ENCODE peak calls at places on chromosomes 11 and 22, in four cellular contexts. S is IMR-90, I is esophagus muscularis mucosa, N is heart left ventricle. M is an unnamed sample.

GRCh38 chr11:2870955-2871720 is 14.4 kb downstream of the CDKN1C start:
- DNase-seq in S (no peak), I (no peak), N (no peak), M (no peak)

GRCh38 chr11:129317564-129317963 is 58.1 kb upstream of the BARX2 start:
- DNase-seq in S (no peak), I (no peak), N (no peak), M (no peak)

GRCh38 chr11:73157141-73158010 is 15.3 kb upstream of the FCHSD2 start:
- DNase-seq in S (peak; percentile 81), I (no peak), N (peak; percentile 89), M (peak; percentile 51)

GRCh38 chr11:44319552-44320288 is 9.8 kb upstream of the ALX4 start:
- DNase-seq in S (no peak), I (no peak), N (no peak), M (no peak)

GRCh38 chr11:70734911-70735310 is 336.6 kb downstream of the CTTN start:
- DNase-seq in S (no peak), I (no peak), N (no peak), M (no peak)

GRCh38 chr11:6443269-6444003 is 2.6 kb upstream of the HPX start:
- DNase-seq in S (peak; percentile 50), I (no peak), N (peak; percentile 42), M (peak; percentile 46)

GRCh38 chr22:25837288-25837900 is 95.4 kb downstream of the MYO18B start:
- DNase-seq in S (no peak), I (no peak), N (no peak), M (no peak)

GRCh38 chr11:132648841-132649240 is 883.5 kb downstream of the OPCML start:
- DNase-seq in S (peak; percentile 2), I (peak; percentile 24), N (no peak), M (no peak)

GRCh38 chr11:2190670-2191471 is 19.3 kb upstream of the TH start:
- DNase-seq in S (no peak), I (no peak), N (no peak), M (peak; percentile 51)

GRCh38 chr11:60902625-60903024 is 3.8 kb downstream of the PRPF19 start:
- DNase-seq in S (no peak), I (no peak), N (no peak), M (no peak)

GRCh38 chr11:22670803-22671202 is 4.4 kb downstream of the GAS2 start:
- DNase-seq in S (peak; percentile 3), I (no peak), N (no peak), M (no peak)

GRCh38 chr11:66728760-66729385 is at the start of gene SPTBN2:
- DNase-seq in S (no peak), I (no peak), N (no peak), M (peak; percentile 67)

GRCh38 chr22:47759909-47760308 is 997.5 kb downstream of the TBC1D22A start:
- DNase-seq in S (no peak), I (peak; percentile 89), N (no peak), M (no peak)

GRCh38 chr11:76592961-76593360 is 77.6 kb downstream of the LRRC32 start:
- DNase-seq in S (no peak), I (peak; percentile 78), N (no peak), M (no peak)

GRCh38 chr11:126459691-126460404 is 104.4 kb downstream of the ST3GAL4 start:
- DNase-seq in S (peak; percentile 91), I (no peak), N (no peak), M (no peak)

GRCh38 chr11:96426356-96427103 is 36.7 kb downstream of the JRKL start:
- DNase-seq in S (peak; percentile 61), I (no peak), N (no peak), M (no peak)

GRCh38 chr22:33860386-33860785 is 59.9 kb downstream of the LARGE1 start:
- DNase-seq in S (no peak), I (no peak), N (no peak), M (no peak)

GRCh38 chr11:63762662-63763505 is 5.7 kb downstream of the ZFTA start:
- DNase-seq in S (no peak), I (no peak), N (peak; percentile 64), M (peak; percentile 62)

GRCh38 chr22:49688516-49689254 is 139.0 kb downstream of the BRD1 start:
- DNase-seq in S (no peak), I (no peak), N (no peak), M (no peak)

GRCh38 chr22:30438559-30438958 is 13.0 kb downstream of the MTFP1 start:
- DNase-seq in S (no peak), I (no peak), N (no peak), M (no peak)

GRCh38 chr22:23073506-23074229 is 3.3 kb downstream of the GNAZ start:
- DNase-seq in S (no peak), I (no peak), N (peak; percentile 13), M (peak; percentile 54)

GRCh38 chr11:125517116-125517804 is 21.2 kb upstream of the FEZ1 start:
- DNase-seq in S (peak; percentile 86), I (no peak), N (no peak), M (peak; percentile 30)

GRCh38 chr11:69915501-69916250 is 96.5 kb upstream of the FGF3 start:
- DNase-seq in S (peak; percentile 76), I (no peak), N (peak; percentile 93), M (peak; percentile 74)

GRCh38 chr22:48565901-48566501 is 1261.7 kb downstream of the BRD1 start:
- DNase-seq in S (no peak), I (no peak), N (peak; percentile 3), M (no peak)

GRCh38 chr11:115778928-115779650 is 274.9 kb upstream of the CADM1 start:
- DNase-seq in S (peak; percentile 21), I (no peak), N (no peak), M (peak; percentile 77)

GRCh38 chr11:59614277-59615131 is 1.1 kb downstream of the OSBP start:
- DNase-seq in S (no peak), I (no peak), N (no peak), M (peak; percentile 31)

GRCh38 chr22:43854151-43854785 is 8.0 kb downstream of the SULT4A1 start:
- DNase-seq in S (no peak), I (no peak), N (no peak), M (no peak)
- H3K27me3 ChIP-seq in S (peaks cover 1% of the 10 kb centered on the region), I (no peaks in the 10 kb centered on the region), N (peaks cover 8% of the 10 kb centered on the region), M (no peaks in the 10 kb centered on the region)

GRCh38 chr11:32704261-32704660 is 90.2 kb downstream of the CCDC73 start:
- DNase-seq in S (no peak), I (no peak), N (no peak), M (no peak)

GRCh38 chr11:32705309-32706033 is 89.0 kb downstream of the CCDC73 start:
- DNase-seq in S (no peak), I (no peak), N (no peak), M (no peak)

GRCh38 chr11:32704775-32705174 is 89.7 kb downstream of the CCDC73 start:
- DNase-seq in S (no peak), I (no peak), N (no peak), M (no peak)

GRCh38 chr11:32706985-32707736 is 87.3 kb downstream of the CCDC73 start:
- DNase-seq in S (peak; percentile 82), I (no peak), N (no peak), M (no peak)
- TF ChIP-seq POLR2A in S (no peak), I (no peak), N (no peak), M (no peak)

DNA sequence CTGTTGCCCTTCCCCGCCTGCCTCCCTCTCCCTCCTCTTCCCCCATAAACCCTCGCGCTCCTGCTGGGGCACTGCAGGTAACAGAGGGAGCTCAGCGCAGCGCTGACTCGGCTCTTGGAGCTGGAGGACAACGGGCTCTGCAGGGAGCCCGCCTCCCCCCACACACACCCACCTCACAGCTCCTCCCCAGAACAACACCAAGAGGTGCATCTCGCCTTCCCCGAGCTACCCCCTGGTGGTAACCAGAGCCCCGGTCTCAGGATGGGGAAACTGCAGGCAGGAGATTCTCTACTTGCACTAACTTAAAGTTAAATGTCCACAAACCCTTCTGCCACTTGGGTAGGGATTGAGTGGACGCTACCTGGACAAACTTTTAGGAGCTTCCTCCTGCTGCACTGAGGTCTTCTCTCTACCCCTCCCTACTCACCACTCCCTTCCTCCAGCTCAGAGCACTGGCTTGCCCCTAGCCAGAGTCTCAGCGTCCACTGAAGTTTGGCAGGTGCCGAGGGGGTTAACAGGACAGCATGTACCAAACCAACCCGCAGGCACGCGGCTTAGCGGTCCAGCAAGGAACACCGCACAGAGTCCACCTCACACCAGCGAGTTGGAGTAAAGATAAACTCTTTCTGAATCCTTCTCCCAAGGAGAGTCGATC is 4.0 kb upstream of the SCN4B start:
- DNase-seq in S (no peak), I (no peak), N (no peak), M (no peak)
- H3K27me3 ChIP-seq in S (peaks cover 86% of the 10 kb centered on the region), I (no peaks in the 10 kb centered on the region), N (peaks cover 60% of the 10 kb centered on the region), M (peaks cover 29% of the 10 kb centered on the region)

GRCh38 chr22:39238124-39238466 is 6.7 kb downstream of the PDGFB start:
- DNase-seq in S (no peak), I (no peak), N (no peak), M (no peak)

GRCh38 chr22:39240841-39241631 is 3.7 kb downstream of the PDGFB start:
- DNase-seq in S (no peak), I (no peak), N (peak; percentile 74), M (peak; percentile 82)

GRCh38 chr22:39238561-39238960 is 6.2 kb downstream of the PDGFB start:
- DNase-seq in S (no peak), I (no peak), N (no peak), M (no peak)

GRCh38 chr22:39238966-39239510 is 5.7 kb downstream of the PDGFB start:
- DNase-seq in S (no peak), I (no peak), N (no peak), M (no peak)

GRCh38 chr22:39239561-39240423 is 5.0 kb downstream of the PDGFB start:
- DNase-seq in S (no peak), I (no peak), N (peak; percentile 40), M (no peak)
- TF ChIP-seq POLR2A in S (no peak), I (no peak), N (no peak), M (no peak)

GRCh38 chr22:46066691-46067090 is 83.6 kb upstream of the PPARA start:
- DNase-seq in S (no peak), I (no peak), N (peak; percentile 23), M (no peak)

GRCh38 chr22:46064236-46064965 is 85.9 kb upstream of the PPARA start:
- DNase-seq in S (no peak), I (no peak), N (peak; percentile 29), M (peak; percentile 50)

GRCh38 chr22:46067159-46068111 is 82.9 kb upstream of the PPARA start:
- DNase-seq in S (no peak), I (no peak), N (peak; percentile 39), M (no peak)

GRCh38 chr22:46064966-46065666 is 85.2 kb upstream of the PPARA start:
- DNase-seq in S (no peak), I (no peak), N (peak; percentile 42), M (no peak)

GRCh38 chr22:46065733-46066454 is 84.4 kb upstream of the PPARA start:
- DNase-seq in S (no peak), I (no peak), N (no peak), M (no peak)
- H3K27me3 ChIP-seq in S (no peaks in the 10 kb centered on the region), I (no peaks in the 10 kb centered on the region), N (no peaks in the 10 kb centered on the region), M (no peaks in the 10 kb centered on the region)

GRCh38 chr11:34050536-34050935 is 995 bp upstream of the CAPRIN1 start:
- DNase-seq in S (peak; percentile 10), I (no peak), N (no peak), M (no peak)

GRCh38 chr11:34040571-34040970 is 11.0 kb upstream of the CAPRIN1 start:
- DNase-seq in S (no peak), I (no peak), N (no peak), M (no peak)

GRCh38 chr11:34049058-34049457 is 2.5 kb upstream of the CAPRIN1 start:
- DNase-seq in S (no peak), I (no peak), N (no peak), M (no peak)

GRCh38 chr11:34044664-34045485 is 6.7 kb upstream of the CAPRIN1 start:
- DNase-seq in S (peak; percentile 82), I (no peak), N (no peak), M (no peak)
- TF ChIP-seq POLR2A in S (no peak), I (no peak), N (no peak), M (no peak)

M was measured in adrenal gland.